ENCODE peak calls at places on chromosomes 5 and 9, in six cellular contexts. One of them, this sample, is unnamed.

GRCh38 chr9:117719161-117719560 is 15.0 kb downstream of the TLR4 start:
- DNase-seq in GM23248: no peak
- DNase-seq in A172: no peak
- DNase-seq in A549: no peak
- DNase-seq in cardiac fibroblast: no peak
- DNase-seq in CD8-positive, alpha-beta memory T cell: no peak
- DNase-seq in this sample: no peak

GRCh38 chr5:14714706-14715105 is 50.2 kb downstream of the OTULIN start:
- DNase-seq in GM23248: no peak
- DNase-seq in A172: no peak
- DNase-seq in A549: no peak
- DNase-seq in cardiac fibroblast: no peak
- DNase-seq in CD8-positive, alpha-beta memory T cell: no peak
- DNase-seq in this sample: no peak

GRCh38 chr5:31993182-31993961 is 180.7 kb downstream of the GOLPH3 start:
- DNase-seq in GM23248: peak; percentile 71
- DNase-seq in A172: peak; percentile 61
- DNase-seq in A549: no peak
- DNase-seq in cardiac fibroblast: peak; percentile 39
- DNase-seq in CD8-positive, alpha-beta memory T cell: no peak
- DNase-seq in this sample: no peak

GRCh38 chr5:88251048-88251711 is 17.5 kb downstream of the TMEM161B start:
- DNase-seq in GM23248: no peak
- DNase-seq in A172: peak; percentile 56
- DNase-seq in A549: no peak
- DNase-seq in cardiac fibroblast: no peak
- DNase-seq in CD8-positive, alpha-beta memory T cell: peak; percentile 1
- DNase-seq in this sample: no peak

GRCh38 chr5:16552666-16553343 is 64.0 kb downstream of the RETREG1 start:
- DNase-seq in GM23248: peak; percentile 86
- DNase-seq in A172: peak; percentile 57
- DNase-seq in A549: peak; percentile 55
- DNase-seq in cardiac fibroblast: peak; percentile 72
- DNase-seq in CD8-positive, alpha-beta memory T cell: peak; percentile 2
- DNase-seq in this sample: peak; percentile 89

GRCh38 chr9:112093875-112094227 is 81.2 kb downstream of the SUSD1 start:
- DNase-seq in GM23248: no peak
- DNase-seq in A172: no peak
- DNase-seq in A549: no peak
- DNase-seq in cardiac fibroblast: no peak
- DNase-seq in CD8-positive, alpha-beta memory T cell: no peak
- DNase-seq in this sample: no peak

GRCh38 chr9:136362450-136362784 is 1.1 kb downstream of the DNLZ start:
- DNase-seq in GM23248: no peak
- DNase-seq in A172: no peak
- DNase-seq in A549: no peak
- DNase-seq in cardiac fibroblast: no peak
- DNase-seq in CD8-positive, alpha-beta memory T cell: no peak
- DNase-seq in this sample: no peak

GRCh38 chr5:95720094-95720793 is 10.9 kb upstream of the RHOBTB3 start:
- DNase-seq in GM23248: peak; percentile 19
- DNase-seq in A172: no peak
- DNase-seq in A549: no peak
- DNase-seq in cardiac fibroblast: no peak
- DNase-seq in CD8-positive, alpha-beta memory T cell: no peak
- DNase-seq in this sample: peak; percentile 60

GRCh38 chr5:178279723-178280438 is 47.3 kb upstream of the PHYKPL start:
- DNase-seq in GM23248: peak; percentile 86
- DNase-seq in A172: no peak
- DNase-seq in A549: peak; percentile 54
- DNase-seq in cardiac fibroblast: peak; percentile 86
- DNase-seq in CD8-positive, alpha-beta memory T cell: peak; percentile 18
- DNase-seq in this sample: peak; percentile 91

GRCh38 chr5:149902177-149902576 is 42.4 kb downstream of the PDE6A start:
- DNase-seq in GM23248: no peak
- DNase-seq in A172: no peak
- DNase-seq in A549: peak; percentile 21
- DNase-seq in cardiac fibroblast: no peak
- DNase-seq in CD8-positive, alpha-beta memory T cell: no peak
- DNase-seq in this sample: no peak

GRCh38 chr9:18245911-18246310 is 228.0 kb upstream of the ADAMTSL1 start:
- DNase-seq in GM23248: peak; percentile 53
- DNase-seq in A172: no peak
- DNase-seq in A549: no peak
- DNase-seq in cardiac fibroblast: no peak
- DNase-seq in CD8-positive, alpha-beta memory T cell: no peak
- DNase-seq in this sample: no peak

GRCh38 chr9:118367383-118367782 is 663.2 kb downstream of the TLR4 start:
- DNase-seq in GM23248: no peak
- DNase-seq in A172: no peak
- DNase-seq in A549: no peak
- DNase-seq in cardiac fibroblast: no peak
- DNase-seq in CD8-positive, alpha-beta memory T cell: no peak
- DNase-seq in this sample: no peak

GRCh38 chr9:137150485-137151060 is 11.6 kb downstream of the GRIN1 start:
- DNase-seq in GM23248: no peak
- DNase-seq in A172: peak; percentile 94
- DNase-seq in A549: peak; percentile 87
- DNase-seq in cardiac fibroblast: no peak
- DNase-seq in CD8-positive, alpha-beta memory T cell: no peak
- DNase-seq in this sample: peak; percentile 56

GRCh38 chr9:38278457-38278856 is 114.0 kb upstream of the ALDH1B1 start:
- DNase-seq in GM23248: no peak
- DNase-seq in A172: no peak
- DNase-seq in A549: no peak
- DNase-seq in cardiac fibroblast: no peak
- DNase-seq in CD8-positive, alpha-beta memory T cell: no peak
- DNase-seq in this sample: no peak

GRCh38 chr9:93820667-93821306 is 134.4 kb downstream of the BARX1 start:
- DNase-seq in GM23248: no peak
- DNase-seq in A172: no peak
- DNase-seq in A549: no peak
- DNase-seq in cardiac fibroblast: no peak
- DNase-seq in CD8-positive, alpha-beta memory T cell: no peak
- DNase-seq in this sample: no peak

GRCh38 chr5:168887931-168888330 is 308.8 kb upstream of the PANK3 start:
- DNase-seq in GM23248: no peak
- DNase-seq in A172: no peak
- DNase-seq in A549: no peak
- DNase-seq in cardiac fibroblast: no peak
- DNase-seq in CD8-positive, alpha-beta memory T cell: no peak
- DNase-seq in this sample: no peak

GRCh38 chr5:74685979-74686631 is 1.1 kb downstream of the HEXB start:
- DNase-seq in GM23248: peak; percentile 61
- DNase-seq in A172: no peak
- DNase-seq in A549: no peak
- DNase-seq in cardiac fibroblast: peak; percentile 43
- DNase-seq in CD8-positive, alpha-beta memory T cell: no peak
- DNase-seq in this sample: no peak

GRCh38 chr5:89572696-89573095 is 689.7 kb upstream of the MEF2C start:
- DNase-seq in GM23248: peak; percentile 71
- DNase-seq in A172: peak; percentile 25
- DNase-seq in A549: no peak
- DNase-seq in cardiac fibroblast: peak; percentile 61
- DNase-seq in CD8-positive, alpha-beta memory T cell: no peak
- DNase-seq in this sample: no peak

GRCh38 chr5:126525630-126526245 is 69.3 kb downstream of the ALDH7A1 start:
- DNase-seq in GM23248: peak; percentile 50
- DNase-seq in A172: no peak
- DNase-seq in A549: peak; percentile 28
- DNase-seq in cardiac fibroblast: peak; percentile 68
- DNase-seq in CD8-positive, alpha-beta memory T cell: no peak
- DNase-seq in this sample: peak; percentile 57

GRCh38 chr5:168851902-168852321 is 272.7 kb upstream of the PANK3 start:
- DNase-seq in GM23248: no peak
- DNase-seq in A172: peak; percentile 72
- DNase-seq in A549: peak; percentile 6
- DNase-seq in cardiac fibroblast: peak; percentile 76
- DNase-seq in CD8-positive, alpha-beta memory T cell: no peak
- DNase-seq in this sample: no peak

GRCh38 chr5:74357827-74358226 is 282.7 kb downstream of the ENC1 start:
- DNase-seq in GM23248: no peak
- DNase-seq in A172: no peak
- DNase-seq in A549: no peak
- DNase-seq in cardiac fibroblast: no peak
- DNase-seq in CD8-positive, alpha-beta memory T cell: no peak
- DNase-seq in this sample: no peak

GRCh38 chr9:3508531-3509374 is 17.0 kb downstream of the RFX3 start:
- DNase-seq in GM23248: no peak
- DNase-seq in A172: no peak
- DNase-seq in A549: peak; percentile 59
- DNase-seq in cardiac fibroblast: peak; percentile 5
- DNase-seq in CD8-positive, alpha-beta memory T cell: no peak
- DNase-seq in this sample: no peak